ENCODE peak calls at places on chromosomes 5 and 9, in seven cellular contexts. One of them, this sample, is unnamed.

GRCh38 chr5:86880785-86881492 is 263.2 kb downstream of the COX7C start:
- DNase-seq in Caco-2: peak
- DNase-seq in NCI-H1092: no peak
- DNase-seq in NCI-H524: peak
- DNase-seq in stimulated activated CD4-positive, alpha-beta T cell treated with anti-CD3 and anti-CD28 coated beads, Interleukin-2, amount 100 ng/mL, for 48 hours: peak
- DNase-seq in HFF-Myc: peak
- DNase-seq in EL: peak
- DNase-seq in this sample: peak

GRCh38 chr9:110536802-110537201 is 42.7 kb downstream of the SVEP1 start:
- DNase-seq in Caco-2: no peak
- DNase-seq in NCI-H1092: no peak
- DNase-seq in NCI-H524: no peak
- DNase-seq in stimulated activated CD4-positive, alpha-beta T cell treated with anti-CD3 and anti-CD28 coated beads, Interleukin-2, amount 100 ng/mL, for 48 hours: no peak
- DNase-seq in HFF-Myc: no peak
- DNase-seq in EL: peak
- DNase-seq in this sample: no peak

GRCh38 chr5:141948812-141949211 is 9.2 kb downstream of the PCDH12 start:
- DNase-seq in Caco-2: no peak
- DNase-seq in NCI-H1092: no peak
- DNase-seq in NCI-H524: no peak
- DNase-seq in stimulated activated CD4-positive, alpha-beta T cell treated with anti-CD3 and anti-CD28 coated beads, Interleukin-2, amount 100 ng/mL, for 48 hours: no peak
- DNase-seq in HFF-Myc: no peak
- DNase-seq in EL: no peak
- DNase-seq in this sample: no peak

GRCh38 chr5:122693963-122694362 is 80.9 kb upstream of the SNX2 start:
- DNase-seq in Caco-2: no peak
- DNase-seq in NCI-H1092: no peak
- DNase-seq in NCI-H524: no peak
- DNase-seq in stimulated activated CD4-positive, alpha-beta T cell treated with anti-CD3 and anti-CD28 coated beads, Interleukin-2, amount 100 ng/mL, for 48 hours: no peak
- DNase-seq in HFF-Myc: no peak
- DNase-seq in EL: no peak
- DNase-seq in this sample: no peak

GRCh38 chr9:111414406-111414805 is 69.8 kb downstream of the ECPAS start:
- DNase-seq in Caco-2: no peak
- DNase-seq in NCI-H1092: no peak
- DNase-seq in NCI-H524: peak
- DNase-seq in stimulated activated CD4-positive, alpha-beta T cell treated with anti-CD3 and anti-CD28 coated beads, Interleukin-2, amount 100 ng/mL, for 48 hours: no peak
- DNase-seq in HFF-Myc: no peak
- DNase-seq in EL: no peak
- DNase-seq in this sample: no peak

GRCh38 chr5:111016801-111017200 is 54.7 kb upstream of the TSLP start:
- DNase-seq in Caco-2: no peak
- DNase-seq in NCI-H1092: no peak
- DNase-seq in NCI-H524: no peak
- DNase-seq in stimulated activated CD4-positive, alpha-beta T cell treated with anti-CD3 and anti-CD28 coated beads, Interleukin-2, amount 100 ng/mL, for 48 hours: no peak
- DNase-seq in HFF-Myc: no peak
- DNase-seq in EL: no peak
- DNase-seq in this sample: no peak

GRCh38 chr5:103132684-103133083 is 12.6 kb downstream of the PPIP5K2 start:
- DNase-seq in Caco-2: no peak
- DNase-seq in NCI-H1092: no peak
- DNase-seq in NCI-H524: no peak
- DNase-seq in stimulated activated CD4-positive, alpha-beta T cell treated with anti-CD3 and anti-CD28 coated beads, Interleukin-2, amount 100 ng/mL, for 48 hours: no peak
- DNase-seq in HFF-Myc: no peak
- DNase-seq in EL: no peak
- DNase-seq in this sample: no peak

GRCh38 chr9:135607401-135608293 is 31.7 kb downstream of the GLT6D1 start:
- DNase-seq in Caco-2: no peak
- DNase-seq in NCI-H1092: no peak
- DNase-seq in NCI-H524: no peak
- DNase-seq in stimulated activated CD4-positive, alpha-beta T cell treated with anti-CD3 and anti-CD28 coated beads, Interleukin-2, amount 100 ng/mL, for 48 hours: no peak
- DNase-seq in HFF-Myc: no peak
- DNase-seq in EL: no peak
- DNase-seq in this sample: no peak

GRCh38 chr5:122180146-122180712 is 50.9 kb downstream of the ZNF474 start:
- DNase-seq in Caco-2: no peak
- DNase-seq in NCI-H1092: no peak
- DNase-seq in NCI-H524: no peak
- DNase-seq in stimulated activated CD4-positive, alpha-beta T cell treated with anti-CD3 and anti-CD28 coated beads, Interleukin-2, amount 100 ng/mL, for 48 hours: no peak
- DNase-seq in HFF-Myc: no peak
- DNase-seq in EL: no peak
- DNase-seq in this sample: no peak

GRCh38 chr9:88379352-88379751 is 8.9 kb upstream of the SPIN1 start:
- DNase-seq in Caco-2: no peak
- DNase-seq in NCI-H1092: no peak
- DNase-seq in NCI-H524: no peak
- DNase-seq in stimulated activated CD4-positive, alpha-beta T cell treated with anti-CD3 and anti-CD28 coated beads, Interleukin-2, amount 100 ng/mL, for 48 hours: no peak
- DNase-seq in HFF-Myc: no peak
- DNase-seq in EL: no peak
- DNase-seq in this sample: no peak

GRCh38 chr5:179697993-179698934 is 503 bp upstream of the CANX start:
- DNase-seq in Caco-2: peak
- DNase-seq in NCI-H1092: peak
- DNase-seq in NCI-H524: peak
- DNase-seq in stimulated activated CD4-positive, alpha-beta T cell treated with anti-CD3 and anti-CD28 coated beads, Interleukin-2, amount 100 ng/mL, for 48 hours: peak
- DNase-seq in HFF-Myc: peak
- DNase-seq in EL: peak
- DNase-seq in this sample: peak

GRCh38 chr5:145848854-145849253 is 13.7 kb upstream of the PRELID2 start:
- DNase-seq in Caco-2: no peak
- DNase-seq in NCI-H1092: no peak
- DNase-seq in NCI-H524: no peak
- DNase-seq in stimulated activated CD4-positive, alpha-beta T cell treated with anti-CD3 and anti-CD28 coated beads, Interleukin-2, amount 100 ng/mL, for 48 hours: no peak
- DNase-seq in HFF-Myc: no peak
- DNase-seq in EL: peak
- DNase-seq in this sample: peak

GRCh38 chr9:70340572-70340971 is 73.9 kb downstream of the KLF9 start:
- DNase-seq in Caco-2: no peak
- DNase-seq in NCI-H1092: no peak
- DNase-seq in NCI-H524: peak
- DNase-seq in stimulated activated CD4-positive, alpha-beta T cell treated with anti-CD3 and anti-CD28 coated beads, Interleukin-2, amount 100 ng/mL, for 48 hours: no peak
- DNase-seq in HFF-Myc: no peak
- DNase-seq in EL: peak
- DNase-seq in this sample: no peak

GRCh38 chr9:107546859-107547258 is 57.3 kb upstream of the KLF4 start:
- DNase-seq in Caco-2: no peak
- DNase-seq in NCI-H1092: no peak
- DNase-seq in NCI-H524: no peak
- DNase-seq in stimulated activated CD4-positive, alpha-beta T cell treated with anti-CD3 and anti-CD28 coated beads, Interleukin-2, amount 100 ng/mL, for 48 hours: no peak
- DNase-seq in HFF-Myc: no peak
- DNase-seq in EL: no peak
- DNase-seq in this sample: no peak

GRCh38 chr9:100492952-100493351 is 20.0 kb downstream of the TMEFF1 start:
- DNase-seq in Caco-2: no peak
- DNase-seq in NCI-H1092: no peak
- DNase-seq in NCI-H524: no peak
- DNase-seq in stimulated activated CD4-positive, alpha-beta T cell treated with anti-CD3 and anti-CD28 coated beads, Interleukin-2, amount 100 ng/mL, for 48 hours: no peak
- DNase-seq in HFF-Myc: peak
- DNase-seq in EL: peak
- DNase-seq in this sample: peak

GRCh38 chr5:121984250-121984649 is 22.5 kb downstream of the SRFBP1 start:
- DNase-seq in Caco-2: no peak
- DNase-seq in NCI-H1092: no peak
- DNase-seq in NCI-H524: no peak
- DNase-seq in stimulated activated CD4-positive, alpha-beta T cell treated with anti-CD3 and anti-CD28 coated beads, Interleukin-2, amount 100 ng/mL, for 48 hours: no peak
- DNase-seq in HFF-Myc: no peak
- DNase-seq in EL: no peak
- DNase-seq in this sample: no peak

GRCh38 chr5:154465169-154465568 is 12.9 kb downstream of the HAND1 start:
- DNase-seq in Caco-2: no peak
- DNase-seq in NCI-H1092: no peak
- DNase-seq in NCI-H524: no peak
- DNase-seq in stimulated activated CD4-positive, alpha-beta T cell treated with anti-CD3 and anti-CD28 coated beads, Interleukin-2, amount 100 ng/mL, for 48 hours: no peak
- DNase-seq in HFF-Myc: no peak
- DNase-seq in EL: peak
- DNase-seq in this sample: peak

GRCh38 chr5:116848974-116849586 is 274.5 kb upstream of the SEMA6A start:
- DNase-seq in Caco-2: no peak
- DNase-seq in NCI-H1092: no peak
- DNase-seq in NCI-H524: peak
- DNase-seq in stimulated activated CD4-positive, alpha-beta T cell treated with anti-CD3 and anti-CD28 coated beads, Interleukin-2, amount 100 ng/mL, for 48 hours: no peak
- DNase-seq in HFF-Myc: no peak
- DNase-seq in EL: no peak
- DNase-seq in this sample: no peak

GRCh38 chr9:127817881-127818434 is 15.3 kb downstream of the FPGS start:
- DNase-seq in Caco-2: no peak
- DNase-seq in NCI-H1092: no peak
- DNase-seq in NCI-H524: peak
- DNase-seq in stimulated activated CD4-positive, alpha-beta T cell treated with anti-CD3 and anti-CD28 coated beads, Interleukin-2, amount 100 ng/mL, for 48 hours: no peak
- DNase-seq in HFF-Myc: no peak
- DNase-seq in EL: no peak
- DNase-seq in this sample: no peak

GRCh38 chr9:109323771-109324170 is 2.9 kb upstream of the EPB41L4B start:
- DNase-seq in Caco-2: no peak
- DNase-seq in NCI-H1092: no peak
- DNase-seq in NCI-H524: no peak
- DNase-seq in stimulated activated CD4-positive, alpha-beta T cell treated with anti-CD3 and anti-CD28 coated beads, Interleukin-2, amount 100 ng/mL, for 48 hours: no peak
- DNase-seq in HFF-Myc: no peak
- DNase-seq in EL: no peak
- DNase-seq in this sample: no peak

GRCh38 chr9:76725885-76726284 is 38.4 kb upstream of the PCA3 start:
- DNase-seq in Caco-2: no peak
- DNase-seq in NCI-H1092: no peak
- DNase-seq in NCI-H524: no peak
- DNase-seq in stimulated activated CD4-positive, alpha-beta T cell treated with anti-CD3 and anti-CD28 coated beads, Interleukin-2, amount 100 ng/mL, for 48 hours: no peak
- DNase-seq in HFF-Myc: no peak
- DNase-seq in EL: no peak
- DNase-seq in this sample: no peak

GRCh38 chr9:131120620-131121228 is 4.7 kb upstream of the NUP214 start:
- DNase-seq in Caco-2: no peak
- DNase-seq in NCI-H1092: no peak
- DNase-seq in NCI-H524: no peak
- DNase-seq in stimulated activated CD4-positive, alpha-beta T cell treated with anti-CD3 and anti-CD28 coated beads, Interleukin-2, amount 100 ng/mL, for 48 hours: no peak
- DNase-seq in HFF-Myc: no peak
- DNase-seq in EL: no peak
- DNase-seq in this sample: no peak

GRCh38 chr5:124764992-124765611 is 18.7 kb upstream of the ZNF608 start:
- DNase-seq in Caco-2: no peak
- DNase-seq in NCI-H1092: no peak
- DNase-seq in NCI-H524: no peak
- DNase-seq in stimulated activated CD4-positive, alpha-beta T cell treated with anti-CD3 and anti-CD28 coated beads, Interleukin-2, amount 100 ng/mL, for 48 hours: no peak
- DNase-seq in HFF-Myc: no peak
- DNase-seq in EL: no peak
- DNase-seq in this sample: no peak

GRCh38 chr9:129139993-129140396 is 28.8 kb downstream of the PTPA start:
- DNase-seq in Caco-2: peak
- DNase-seq in NCI-H1092: peak
- DNase-seq in NCI-H524: peak
- DNase-seq in stimulated activated CD4-positive, alpha-beta T cell treated with anti-CD3 and anti-CD28 coated beads, Interleukin-2, amount 100 ng/mL, for 48 hours: peak
- DNase-seq in HFF-Myc: peak
- DNase-seq in EL: peak
- DNase-seq in this sample: peak

GRCh38 chr5:73412597-73412988 is 36.0 kb downstream of the FOXD1 start:
- DNase-seq in Caco-2: no peak
- DNase-seq in NCI-H1092: no peak
- DNase-seq in NCI-H524: no peak
- DNase-seq in stimulated activated CD4-positive, alpha-beta T cell treated with anti-CD3 and anti-CD28 coated beads, Interleukin-2, amount 100 ng/mL, for 48 hours: no peak
- DNase-seq in HFF-Myc: no peak
- DNase-seq in EL: peak
- DNase-seq in this sample: peak

GRCh38 chr5:111172504-111172903 is 51.7 kb upstream of the CAMK4 start:
- DNase-seq in Caco-2: no peak
- DNase-seq in NCI-H1092: no peak
- DNase-seq in NCI-H524: no peak
- DNase-seq in stimulated activated CD4-positive, alpha-beta T cell treated with anti-CD3 and anti-CD28 coated beads, Interleukin-2, amount 100 ng/mL, for 48 hours: no peak
- DNase-seq in HFF-Myc: no peak
- DNase-seq in EL: peak
- DNase-seq in this sample: no peak

This sample was measured in A172.